ENCODE peak calls at places on chromosomes 7 and 10, in six cellular contexts. J is CD8-positive, alpha-beta memory T cell; P is stimulated activated CD8-positive, alpha-beta memory T cell treated with anti-CD3 and anti-CD28 coated beads, Interleukin-7, amount 100 ng/mL, for 4 hours; H is HFF-Myc; N is WERI-Rb-1; X is tibial nerve. W is an unnamed sample.

GRCh38 chr10:13351340-13351915 is 3.3 kb upstream of the SEPHS1 start:
- DNase-seq in H (no peak), J (peak; percentile 45), N (no peak), P (peak; percentile 10), X (no peak), W (no peak)

GRCh38 chr10:33655165-33655815 is 320.8 kb upstream of the NRP1 start:
- DNase-seq in H (no peak), J (no peak), N (no peak), P (no peak), X (no peak), W (no peak)

GRCh38 chr10:96512524-96512991 is 1.2 kb downstream of the TLL2 start:
- DNase-seq in P (no peak), X (no peak), H (no peak), N (peak; percentile 52), J (peak; percentile 4), W (peak; percentile 9)

GRCh38 chr10:78397796-78398195 is 364.1 kb downstream of the RPS24 start:
- DNase-seq in N (no peak), H (no peak), J (no peak), X (no peak), P (no peak), W (no peak)

GRCh38 chr7:44348300-44348699 is 22.9 kb upstream of the CAMK2B start:
- DNase-seq in J (no peak), N (peak; percentile 21), P (no peak), H (no peak), X (no peak), W (peak; percentile 67)

GRCh38 chr7:14606101-14606500 is 296.4 kb downstream of the DGKB start:
- DNase-seq in N (no peak), H (no peak), X (no peak), J (no peak), P (no peak), W (peak; percentile 29)

GRCh38 chr7:47747160-47747559 is 165.2 kb upstream of the TNS3 start:
- DNase-seq in N (no peak), X (no peak), P (no peak), H (no peak), J (no peak), W (no peak)

GRCh38 chr10:6065845-6066244 is 3.7 kb upstream of the IL2RA start:
- DNase-seq in N (no peak), J (no peak), H (no peak), P (no peak), X (no peak), W (no peak)

GRCh38 chr7:39016609-39017008 is 38.9 kb downstream of the POU6F2 start:
- DNase-seq in X (no peak), H (no peak), N (no peak), P (no peak), J (no peak), W (no peak)

GRCh38 chr7:87851242-87851641 is 24.9 kb downstream of the SLC25A40 start:
- DNase-seq in H (no peak), P (no peak), X (no peak), N (no peak), J (no peak), W (peak; percentile 43)

GRCh38 chr10:5812283-5813090 is 747 bp downstream of the GDI2 start:
- DNase-seq in J (peak; percentile 21), X (no peak), H (no peak), N (peak; percentile 11), P (peak; percentile 41), W (peak; percentile 21)

GRCh38 chr10:87095241-87095945 is 387 bp downstream of the SHLD2 start:
- DNase-seq in X (peak; percentile 42), N (peak; percentile 80), J (peak; percentile 84), H (no peak), P (peak; percentile 83), W (peak; percentile 84)

GRCh38 chr7:55552320-55553086 is 19.8 kb downstream of the VOPP1 start:
- DNase-seq in P (no peak), X (no peak), J (no peak), H (no peak), N (no peak), W (peak; percentile 68)

GRCh38 chr10:9823268-9823930 is 1194.3 kb upstream of the CELF2 start:
- DNase-seq in J (no peak), H (no peak), N (no peak), P (no peak), X (no peak), W (peak; percentile 5)

GRCh38 chr10:51224610-51225230 is 150.4 kb downstream of the PRKG1 start:
- DNase-seq in J (no peak), H (peak; percentile 65), X (no peak), P (no peak), N (no peak), W (peak; percentile 9)

GRCh38 chr10:115335366-115335765 is 242.2 kb downstream of the ATRNL1 start:
- DNase-seq in H (no peak), N (no peak), P (no peak), J (no peak), X (no peak), W (peak; percentile 50)

GRCh38 chr7:95725170-95725569 is 47.2 kb upstream of the DYNC1I1 start:
- DNase-seq in P (no peak), H (no peak), J (no peak), N (peak; percentile 15), X (no peak), W (peak; percentile 13)

GRCh38 chr10:98425511-98426352 is 10.8 kb upstream of the PYROXD2 start:
- DNase-seq in N (peak; percentile 77), J (peak; percentile 9), H (no peak), X (no peak), P (no peak), W (peak; percentile 29)

GRCh38 chr10:38159007-38159406 is 64.9 kb downstream of the ZNF37A start:
- DNase-seq in X (no peak), N (no peak), P (no peak), H (no peak), J (no peak), W (no peak)

GRCh38 chr10:10605551-10606081 is 412.1 kb upstream of the CELF2 start:
- DNase-seq in N (no peak), H (peak; percentile 9), J (no peak), P (no peak), X (no peak), W (peak; percentile 82)

GRCh38 chr7:81482600-81483186 is 287.2 kb downstream of the HGF start:
- DNase-seq in N (no peak), H (no peak), J (no peak), X (no peak), P (no peak), W (peak; percentile 40)